ENCODE peak calls at places on chromosomes 16 and 17, in ten cellular contexts. Y, G, K, O, W, T, B, U, I and C are unnamed samples.

GRCh38 chr17:4610162-4610561 is 25.8 kb downstream of the SMTNL2 start:
- DNase-seq in Y (peak; percentile 40), O (no peak), U (no peak), T (no peak), K (no peak), B (no peak), G (no peak), W (no peak), I (no peak), C (no peak)

GRCh38 chr17:61416540-61417363 is 17.1 kb downstream of the TBX2 start:
- DNase-seq in O (peak; percentile 76), I (peak; percentile 74), T (peak; percentile 88), W (peak; percentile 96), Y (peak; percentile 81), K (peak; percentile 73), B (peak; percentile 87), G (peak; percentile 91), U (peak; percentile 73), C (peak; percentile 94)

GRCh38 chr16:5678371-5678770 is 580.8 kb upstream of the EEF2KMT start:
- DNase-seq in W (no peak), T (no peak), G (no peak), O (no peak), U (no peak), I (no peak), B (no peak), K (no peak), Y (no peak), C (no peak)

GRCh38 chr17:54435966-54436365 is 464.7 kb upstream of the TOM1L1 start:
- DNase-seq in O (no peak), K (no peak), I (no peak), B (no peak), Y (no peak), T (no peak), U (no peak), W (no peak), G (no peak), C (no peak)

GRCh38 chr16:75624921-75625334 is 1.8 kb upstream of the ADAT1 start:
- DNase-seq in K (no peak), U (peak; percentile 45), O (no peak), G (no peak), B (no peak), I (no peak), W (no peak), T (peak; percentile 37), Y (no peak), C (no peak)

GRCh38 chr16:892536-893255 is 78.1 kb downstream of the LMF1 start:
- DNase-seq in T (no peak), G (no peak), I (no peak), O (no peak), Y (no peak), W (no peak), B (no peak), K (no peak), U (no peak), C (no peak)

GRCh38 chr17:39714234-39714633 is 14.4 kb downstream of the ERBB2 start:
- DNase-seq in Y (no peak), B (no peak), O (no peak), W (no peak), K (no peak), G (no peak), U (no peak), T (no peak), I (no peak), C (no peak)

GRCh38 chr16:47460301-47460754 is 535 bp downstream of the ITFG1 start:
- DNase-seq in O (no peak), G (peak; percentile 5), I (peak; percentile 4), K (no peak), Y (no peak), T (peak; percentile 6), B (no peak), W (no peak), U (peak; percentile 13), C (no peak)

GRCh38 chr16:13438064-13438463 is 481.9 kb upstream of the ERCC4 start:
- DNase-seq in U (no peak), O (no peak), W (no peak), T (no peak), B (no peak), I (no peak), G (no peak), K (no peak), Y (no peak), C (no peak)

GRCh38 chr17:75614006-75614405 is 19.2 kb upstream of the SMIM5 start:
- DNase-seq in B (no peak), I (no peak), O (peak; percentile 34), W (no peak), U (no peak), T (peak; percentile 44), G (no peak), K (no peak), Y (no peak), C (no peak)

GRCh38 chr17:49438439-49438861 is 23.8 kb upstream of the PHB1 start:
- DNase-seq in I (no peak), G (no peak), U (no peak), Y (no peak), O (no peak), T (no peak), K (no peak), W (peak; percentile 59), B (no peak), C (no peak)

GRCh38 chr17:2244545-2245525 is 58.8 kb downstream of the SMG6 start:
- DNase-seq in G (peak; percentile 83), B (peak; percentile 96), I (peak; percentile 76), T (peak; percentile 84), Y (peak; percentile 85), O (peak; percentile 84), U (peak; percentile 82), W (peak; percentile 87), K (peak; percentile 76), C (peak; percentile 96)

GRCh38 chr16:84022641-84023040 is 20.0 kb downstream of the SLC38A8 start:
- DNase-seq in T (no peak), I (no peak), O (no peak), K (no peak), Y (no peak), U (no peak), B (no peak), G (no peak), W (no peak), C (no peak)

GRCh38 chr17:76841776-76842405 is 26.3 kb upstream of the MGAT5B start:
- DNase-seq in Y (no peak), G (no peak), I (no peak), U (no peak), O (peak; percentile 65), B (no peak), W (no peak), T (no peak), K (no peak), C (no peak)